ENCODE peak calls at places on chromosomes 5 and 9, in seven cellular contexts. A, Y, F, I, T, D and L are unnamed samples.
A peak's percentile ranks its signal among the peaks of the same experiment; 100 is the strongest.

GRCh38 chr9:130946778-130947617 is 8.0 kb upstream of the FIBCD1 start:
- DNase-seq in Y (no peak), F (no peak), I (no peak), T (no peak), D (no peak), A (no peak), L (no peak)

GRCh38 chr9:126668058-126668457 is 54.3 kb downstream of the LMX1B start:
- DNase-seq in Y (no peak), D (no peak), F (no peak), T (no peak), I (no peak), A (no peak), L (no peak)

GRCh38 chr5:135371738-135372232 is 27.2 kb downstream of the MACROH2A1 start:
- DNase-seq in F (no peak), Y (peak; percentile 28), A (no peak), I (no peak), D (peak; percentile 77), T (no peak), L (peak; percentile 74)

GRCh38 chr9:4921449-4921848 is 63.6 kb upstream of the JAK2 start:
- DNase-seq in F (no peak), T (no peak), D (no peak), I (no peak), Y (no peak), A (no peak), L (no peak)

GRCh38 chr9:117046666-117047327 is 359.7 kb downstream of the TRIM32 start:
- DNase-seq in D (no peak), Y (peak; percentile 25), F (no peak), A (no peak), T (no peak), I (no peak), L (no peak)

GRCh38 chr5:165805756-165806155 is 2300.3 kb downstream of the MAT2B start:
- DNase-seq in I (no peak), F (peak; percentile 5), A (peak; percentile 72), D (no peak), T (peak; percentile 15), Y (peak; percentile 80), L (no peak)

GRCh38 chr9:134406366-134407122 is 80.3 kb downstream of the RXRA start:
- DNase-seq in D (peak; percentile 27), T (no peak), Y (no peak), I (no peak), A (no peak), F (peak; percentile 49), L (no peak)

GRCh38 chr5:164504141-164504772 is 998.8 kb downstream of the MAT2B start:
- DNase-seq in Y (peak; percentile 59), T (no peak), F (peak; percentile 61), A (peak; percentile 35), D (peak; percentile 47), I (peak; percentile 56), L (peak; percentile 69)

GRCh38 chr5:57825026-57825683 is 342.5 kb upstream of the ACTBL2 start:
- DNase-seq in F (no peak), D (no peak), A (no peak), T (no peak), I (peak; percentile 11), Y (peak; percentile 33), L (peak; percentile 88)

GRCh38 chr5:80686757-80687156 is 32.0 kb upstream of the DHFR start:
- DNase-seq in F (peak; percentile 45), D (no peak), I (no peak), Y (peak; percentile 14), T (no peak), A (no peak), L (peak; percentile 36)

GRCh38 chr5:16755641-16756040 is 138.8 kb upstream of the RETREG1 start:
- DNase-seq in Y (no peak), I (no peak), F (no peak), A (no peak), T (no peak), D (no peak), L (no peak)

DNA sequence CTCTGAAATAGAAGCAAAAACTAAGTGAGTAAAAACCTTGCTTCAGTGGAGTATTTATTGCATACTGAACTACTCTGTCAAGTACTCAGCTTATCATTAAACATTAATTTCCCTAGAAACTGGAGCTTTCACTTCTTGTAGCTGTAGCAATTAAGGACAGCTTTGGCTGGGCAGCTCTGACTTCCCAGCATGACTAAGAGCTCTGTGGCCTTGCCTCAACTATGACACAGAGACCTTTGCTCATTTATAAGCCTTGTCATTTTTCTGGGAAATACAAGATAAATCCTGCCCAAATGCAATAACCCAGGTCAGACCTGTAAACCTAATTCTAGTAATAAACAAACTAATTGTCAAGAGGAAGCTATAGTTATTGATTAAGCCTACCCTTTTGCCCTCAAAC is 65.4 kb upstream of the STK32A start:
- DNase-seq in F (peak; percentile 81), T (no peak), I (no peak), D (no peak), A (no peak), Y (no peak), L (peak; percentile 46)
- H2BK120ac ChIP-seq in F (no peak overlapping the region), T (no peak overlapping the region), I (no peak overlapping the region), D (no peak overlapping the region), A (no peak overlapping the region), Y (no peak overlapping the region), L (no peak overlapping the region)

DNA sequence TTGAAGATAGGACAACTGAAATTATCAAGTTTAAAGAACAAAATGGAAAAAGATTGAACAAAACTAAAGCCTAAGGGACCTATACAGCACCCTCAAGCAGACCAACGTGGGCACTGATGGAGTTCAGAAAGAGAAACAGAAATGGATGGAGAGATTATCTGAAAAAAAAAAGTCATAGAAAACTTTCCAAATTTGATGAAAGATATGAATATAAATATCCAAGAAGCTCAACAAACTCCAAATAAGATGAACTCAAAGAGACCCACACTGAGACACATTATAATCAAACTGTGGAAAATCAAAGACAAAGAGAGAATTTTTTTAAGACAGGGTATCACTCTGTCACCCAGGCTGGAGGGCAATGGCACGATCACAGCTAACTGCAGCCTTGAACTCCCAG is 128.6 kb upstream of the PUM3 start:
- DNase-seq in A (no peak), Y (no peak), D (no peak), I (no peak), T (no peak), F (no peak), L (no peak)
- H2BK120ac ChIP-seq in A (no peak overlapping the region), Y (no peak overlapping the region), D (no peak overlapping the region), I (no peak overlapping the region), T (no peak overlapping the region), F (no peak overlapping the region), L (no peak overlapping the region)

GRCh38 chr5:145805819-145806218 is 29.3 kb downstream of the PRELID2 start:
- DNase-seq in D (no peak), F (no peak), Y (no peak), I (no peak), T (no peak), A (no peak), L (peak; percentile 28)
- H2BK120ac ChIP-seq in D (no peak overlapping the region), F (no peak overlapping the region), Y (no peak overlapping the region), I (no peak overlapping the region), T (no peak overlapping the region), A (no peak overlapping the region), L (no peak overlapping the region)

GRCh38 chr9:97773091-97773490 is 76.0 kb upstream of the XPA start:
- DNase-seq in F (no peak), A (no peak), Y (no peak), D (no peak), T (no peak), I (no peak), L (no peak)

GRCh38 chr9:97768731-97769130 is 71.6 kb upstream of the XPA start:
- DNase-seq in D (no peak), F (no peak), A (no peak), I (no peak), Y (no peak), T (no peak), L (peak; percentile 52)

GRCh38 chr9:97772145-97772544 is 75.0 kb upstream of the XPA start:
- DNase-seq in T (no peak), A (no peak), F (no peak), I (peak; percentile 67), D (no peak), Y (peak; percentile 40), L (no peak)

GRCh38 chr9:97769208-97769607 is 72.1 kb upstream of the XPA start:
- DNase-seq in Y (no peak), T (no peak), D (no peak), A (no peak), F (no peak), I (no peak), L (no peak)

GRCh38 chr9:97770808-97771372 is 73.8 kb upstream of the XPA start:
- DNase-seq in F (no peak), A (no peak), I (no peak), Y (no peak), D (no peak), T (no peak), L (no peak)
- H2BK120ac ChIP-seq in F (no peak overlapping the region), A (no peak overlapping the region), I (no peak overlapping the region), Y (no peak overlapping the region), D (no peak overlapping the region), T (no peak overlapping the region), L (no peak overlapping the region)

DNA sequence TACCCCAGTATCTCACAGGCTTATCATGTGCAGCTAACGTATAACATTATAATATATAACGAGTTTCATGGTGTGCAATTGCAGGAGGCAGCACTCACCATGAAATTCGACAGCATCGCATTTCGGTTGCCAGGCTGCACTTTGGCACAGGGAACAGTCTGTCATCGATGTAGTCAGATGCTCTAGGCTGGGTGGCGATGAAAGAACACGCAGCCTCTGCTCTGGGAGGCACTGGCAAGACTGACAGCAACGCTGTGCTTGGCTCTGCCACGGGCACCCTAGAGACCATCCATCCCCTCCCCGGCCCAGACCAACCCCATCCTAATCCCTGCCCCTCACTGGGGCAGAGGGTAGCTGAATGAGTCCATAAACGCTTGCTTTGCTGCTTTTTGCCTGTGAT is 290.8 kb downstream of the MED10 start:
- DNase-seq in Y (no peak), D (no peak), F (no peak), T (no peak), A (no peak), I (no peak), L (no peak)
- H2BK120ac ChIP-seq in Y (no peak overlapping the region), D (no peak overlapping the region), F (no peak overlapping the region), T (no peak overlapping the region), A (no peak overlapping the region), I (no peak overlapping the region), L (no peak overlapping the region)

DNA sequence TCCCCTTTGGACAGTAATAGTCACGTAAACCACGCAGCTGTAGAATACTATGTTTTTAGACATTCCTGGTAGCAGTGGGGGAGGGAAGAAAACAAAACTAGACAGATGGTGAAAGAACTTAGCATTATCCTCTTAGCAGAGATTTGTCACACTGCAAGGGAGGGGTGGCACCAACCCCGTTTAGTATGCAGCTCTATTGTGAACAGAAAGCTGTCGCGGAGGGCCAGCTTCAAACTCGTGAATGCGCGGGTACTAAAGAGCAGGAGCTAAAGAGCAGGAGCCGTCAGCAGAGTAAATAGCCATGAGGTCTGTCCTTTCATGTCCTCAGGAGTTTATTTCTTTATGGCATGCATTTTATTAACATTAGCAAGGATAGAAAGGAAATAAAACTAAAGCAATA is 141.9 kb upstream of the SLC12A2 start:
- DNase-seq in Y (no peak), F (peak; percentile 26), T (no peak), I (peak; percentile 54), A (no peak), D (no peak), L (no peak)
- H2BK120ac ChIP-seq in Y (no peak overlapping the region), F (no peak overlapping the region), T (no peak overlapping the region), I (no peak overlapping the region), A (no peak overlapping the region), D (no peak overlapping the region), L (no peak overlapping the region)